ENCODE peak calls at places on chromosome 1, in six cellular contexts. F is uterus, A is IMR-90, S is testis, K is heart right ventricle, B is suprapubic skin. W is an unnamed sample. For H3K4me1, the result is how much of the 10 kb centered on the place peaks cover.

GRCh38 chr1:227787513-227788278 is 27.8 kb upstream of the PRSS38 start:
- DNase-seq in F (peak), A (peak), S (peak), K (peak), B (peak), W (peak)

GRCh38 chr1:6579374-6580118 is at the start of gene ZBTB48:
- DNase-seq in F (peak), A (peak), S (peak), K (peak), B (peak), W (peak)

GRCh38 chr1:47823016-47823843 is 174.0 kb downstream of the TRABD2B start:
- DNase-seq in F (no peak), A (no peak), S (peak), K (no peak), B (no peak), W (no peak)

GRCh38 chr1:12344611-12345299 is 114.9 kb downstream of the VPS13D start:
- DNase-seq in F (no peak), A (no peak), S (peak), K (no peak), B (no peak), W (no peak)

GRCh38 chr1:66773227-66773626 is 21.0 kb downstream of the DYNLT5 start:
- DNase-seq in F (no peak), A (no peak), S (no peak), K (no peak), B (no peak), W (no peak)

GRCh38 chr1:92329356-92330129 is 30.7 kb downstream of the RPAP2 start:
- DNase-seq in F (no peak), A (peak), S (no peak), K (no peak), B (no peak), W (no peak)

GRCh38 chr1:100440075-100440809 is 87.9 kb downstream of the CDC14A start:
- DNase-seq in F (no peak), A (no peak), S (no peak), K (no peak), B (no peak), W (no peak)

GRCh38 chr1:155254714-155255242 is 505 bp downstream of the ENTREP3 start:
- DNase-seq in F (peak), A (no peak), S (no peak), K (peak), B (no peak), W (no peak)

GRCh38 chr1:85850238-85850637 is 142.0 kb upstream of the ZNHIT6 start:
- DNase-seq in F (no peak), A (peak), S (no peak), K (no peak), B (no peak), W (no peak)

GRCh38 chr1:240237305-240237721 is 145.6 kb downstream of the FMN2 start:
- DNase-seq in F (no peak), A (peak), S (no peak), K (no peak), B (no peak), W (no peak)

GRCh38 chr1:225767591-225768540 is 9.8 kb upstream of the SRP9 start:
- DNase-seq in F (peak), A (peak), S (peak), K (peak), B (peak), W (peak)

GRCh38 chr1:225768662-225769426 is 8.8 kb upstream of the SRP9 start:
- DNase-seq in F (no peak), A (no peak), S (no peak), K (no peak), B (peak), W (peak)

GRCh38 chr1:225769687-225770086 is 7.9 kb upstream of the SRP9 start:
- DNase-seq in F (no peak), A (no peak), S (no peak), K (no peak), B (no peak), W (no peak)

GRCh38 chr1:225765982-225766674 is 11.5 kb upstream of the SRP9 start:
- DNase-seq in F (no peak), A (no peak), S (no peak), K (no peak), B (peak), W (no peak)

DNA sequence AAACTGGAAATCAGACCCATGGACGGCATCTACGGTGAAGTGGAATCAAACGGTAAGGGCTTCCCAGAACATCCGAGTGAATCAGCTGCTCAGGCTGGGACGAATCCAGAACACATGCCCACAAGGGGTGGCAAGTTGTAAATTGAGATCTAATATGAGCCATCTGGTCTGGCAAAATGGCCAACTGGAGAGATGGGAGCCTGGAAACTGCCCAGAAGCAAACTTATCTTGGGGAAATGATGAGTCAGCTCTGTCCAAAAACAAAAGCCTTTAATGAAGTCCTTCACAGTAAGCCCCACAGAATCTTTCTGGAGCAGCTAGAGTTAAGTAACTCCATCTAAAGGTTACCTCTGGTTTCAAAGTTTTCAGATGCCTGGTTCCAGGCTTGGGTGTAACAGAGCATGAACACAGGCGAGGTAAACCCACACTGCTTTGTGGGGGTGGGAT is 10.6 kb upstream of the SRP9 start:
- DNase-seq in F (peak), A (peak), S (no peak), K (no peak), B (no peak), W (no peak)
- H3K4me1 ChIP-seq in F (under half), A (under half), S (half or more), K (half or more), B (half or more), W (under half)

GRCh38 chr1:158491372-158491771 is 19.4 kb downstream of the OR10R2 start:
- DNase-seq in F (no peak), A (no peak), S (no peak), K (no peak), B (no peak), W (no peak)

GRCh38 chr1:158496379-158496778 is 24.4 kb downstream of the OR10R2 start:
- DNase-seq in F (no peak), A (no peak), S (no peak), K (no peak), B (no peak), W (no peak)

DNA sequence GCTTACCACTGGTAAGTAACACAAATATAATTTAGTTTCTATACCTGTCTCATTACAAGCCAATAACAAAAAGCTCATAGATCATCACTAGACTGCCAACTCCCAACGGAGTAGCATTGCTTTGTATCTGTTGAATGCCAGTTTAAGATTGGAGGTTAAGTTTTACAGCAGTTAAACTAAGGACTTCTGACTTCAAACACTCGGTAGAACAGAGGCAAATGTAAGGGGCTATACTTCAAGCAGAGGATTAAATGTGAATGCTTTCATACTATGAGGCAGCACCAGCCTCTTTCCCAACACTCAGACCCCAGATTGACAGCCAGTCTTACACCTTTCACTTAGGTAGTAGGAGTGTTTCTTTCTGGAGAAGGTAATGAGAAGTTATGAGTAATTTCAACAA is 22.7 kb downstream of the OR10R2 start:
- DNase-seq in F (no peak), A (no peak), S (no peak), K (no peak), B (no peak), W (no peak)
- H3K4me3 ChIP-seq in F (no peak), A (no peak), S (no peak), K (no peak), B (no peak), W (no peak)

DNA sequence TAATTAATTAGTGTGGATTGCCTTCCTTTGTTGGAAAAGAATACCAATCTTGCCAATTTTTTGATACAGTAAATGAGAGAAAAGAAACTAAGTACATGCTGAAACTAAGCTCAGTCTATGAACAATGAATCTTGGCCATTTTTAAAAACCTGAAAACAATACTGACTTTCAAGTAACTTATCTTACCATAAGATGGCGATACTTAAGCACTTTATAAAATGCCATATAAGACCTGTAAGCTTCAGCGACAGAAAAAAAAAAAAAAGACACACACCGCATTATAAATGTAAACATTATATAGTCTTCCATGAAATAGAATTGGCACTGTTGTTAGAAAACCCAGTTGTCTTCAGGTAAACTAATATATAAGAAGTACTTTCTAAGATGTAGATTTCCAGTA is 3.0 kb downstream of the OLFM3 start:
- DNase-seq in F (no peak), A (no peak), S (no peak), K (no peak), B (no peak), W (no peak)
- TF ChIP-seq CTCF in F (no peak), A (no peak), S (no peak), K (no peak), B (no peak), W (no peak)

DNA sequence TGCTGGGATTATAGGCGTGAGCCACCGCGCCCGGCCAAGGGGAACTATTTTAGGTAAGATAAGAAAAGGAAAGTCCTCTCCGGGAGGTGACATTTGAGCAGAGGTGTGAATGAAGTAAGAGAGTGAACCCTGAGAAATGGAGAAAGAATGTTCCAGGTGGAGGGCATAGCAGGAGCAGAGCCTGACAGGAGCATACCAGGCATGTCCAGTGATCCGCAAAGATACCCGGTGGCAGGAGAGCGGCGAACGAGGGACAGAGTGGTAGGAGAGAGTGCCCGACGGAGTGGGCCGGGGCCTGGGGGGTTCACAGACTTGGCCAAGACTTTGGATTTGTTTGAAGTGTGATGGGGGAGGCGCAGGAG is 7.9 kb upstream of the RPS6KA1 start:
- DNase-seq in F (no peak), A (no peak), S (no peak), K (no peak), B (no peak), W (no peak)
- H3K4me1 ChIP-seq in F (under half), A (under half), S (under half), K (under half), B (under half), W (under half)

DNA sequence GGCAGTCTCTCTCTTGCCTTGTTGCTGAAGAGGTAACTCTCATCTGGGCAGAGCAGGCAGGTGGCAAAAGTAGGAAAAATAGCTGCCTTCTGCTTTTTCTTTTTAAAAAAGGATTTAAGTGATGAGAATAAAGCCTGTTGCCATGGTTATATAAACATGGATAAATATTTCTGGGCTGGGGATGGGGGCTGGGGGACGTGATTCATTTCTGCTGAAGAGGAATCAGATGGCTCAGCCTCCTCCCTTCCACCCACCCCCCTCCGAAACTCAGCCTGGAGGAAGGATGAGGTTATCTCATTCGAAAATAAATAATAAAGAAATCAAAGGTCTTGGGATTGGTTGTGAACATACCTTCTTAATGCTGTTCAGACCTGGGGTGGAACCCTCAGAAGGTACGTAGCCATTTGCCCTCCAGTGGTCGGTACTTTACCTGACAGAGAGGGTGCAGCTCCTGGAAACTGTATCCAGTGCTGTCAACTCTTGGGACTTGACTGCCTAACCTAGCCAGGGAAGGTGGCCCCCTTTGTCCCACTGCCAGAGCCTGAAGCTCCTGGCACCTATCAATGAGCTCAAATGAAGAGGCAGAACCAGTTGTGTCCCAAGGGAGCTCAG is 3.8 kb upstream of the INKA2 start:
- DNase-seq in F (no peak), A (peak), S (no peak), K (no peak), B (no peak), W (no peak)
- H3K4me3 ChIP-seq in F (no peak), A (no peak), S (no peak), K (no peak), B (no peak), W (no peak)

DNA sequence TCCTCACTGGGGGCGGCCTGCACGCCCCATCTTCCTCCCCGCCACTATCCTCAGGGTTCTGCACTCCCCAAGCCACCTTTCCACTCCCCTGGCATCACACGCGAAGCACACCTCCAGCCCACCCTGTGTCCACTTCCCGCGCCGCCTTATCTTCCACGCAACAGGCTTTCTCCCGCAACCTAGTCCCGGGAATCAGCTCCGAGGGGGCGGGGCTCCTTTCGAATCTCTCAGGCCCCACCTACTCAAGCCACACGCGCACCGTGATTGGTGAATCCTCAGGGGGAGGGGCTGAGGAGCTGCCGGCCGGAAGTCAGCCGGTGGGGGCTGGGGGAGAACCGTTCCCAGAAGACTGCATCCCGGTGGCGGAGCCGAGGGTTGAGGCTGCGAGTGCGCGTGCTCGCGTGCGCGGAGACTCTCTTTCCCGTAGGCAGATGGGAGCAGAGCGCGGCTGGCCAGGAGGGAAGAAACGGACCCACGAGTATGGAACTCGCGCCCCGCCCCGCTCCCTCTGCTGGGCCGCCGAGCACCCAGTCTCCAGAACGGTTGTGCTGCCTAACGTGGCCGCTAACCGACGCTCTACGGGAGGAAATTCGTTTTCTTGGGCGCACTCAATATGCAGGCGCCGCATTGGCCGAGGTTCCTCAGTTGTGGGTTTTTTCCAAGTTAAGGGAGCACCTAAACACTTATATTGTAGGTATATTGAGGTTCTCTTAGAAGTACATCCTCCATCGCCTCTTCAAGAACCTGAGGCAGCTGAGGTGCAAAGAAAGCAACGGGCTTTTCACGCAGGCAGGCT is at the start of gene PSRC1:
- DNase-seq in F (peak), A (peak), S (peak), K (peak), B (peak), W (peak)
- TF ChIP-seq CTCF in F (peak), A (peak), S (peak), K (peak), B (peak), W (peak)

DNA sequence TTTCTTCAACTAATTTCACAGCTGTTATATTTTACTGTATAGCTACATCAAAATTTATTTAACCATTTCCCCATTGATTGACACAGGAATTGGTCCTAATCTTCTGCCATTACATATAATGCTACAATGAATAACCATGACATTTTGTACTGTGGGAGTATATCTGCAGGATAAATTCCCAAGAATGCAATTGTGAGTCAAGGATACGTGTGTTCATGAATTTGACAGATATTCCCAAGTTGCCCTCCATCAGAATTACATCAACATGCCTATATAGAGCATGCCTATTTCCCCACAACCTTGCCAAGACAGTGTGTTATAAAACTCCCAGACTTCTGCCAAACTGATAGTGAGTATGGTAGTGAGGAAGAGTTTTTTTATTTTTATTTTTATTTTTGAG is 2.7 kb upstream of the TIE1 start:
- DNase-seq in F (no peak), A (no peak), S (no peak), K (no peak), B (no peak), W (no peak)
- H3K4me1 ChIP-seq in F (under half), A (under half), S (under half), K (under half), B (under half), W (under half)

GRCh38 chr1:203480084-203480483 is 4.5 kb downstream of the PRELP start:
- DNase-seq in F (no peak), A (peak), S (no peak), K (no peak), B (no peak), W (no peak)

GRCh38 chr1:203479646-203480045 is 4.0 kb downstream of the PRELP start:
- DNase-seq in F (no peak), A (peak), S (no peak), K (no peak), B (no peak), W (no peak)

GRCh38 chr1:203478986-203479385 is 3.4 kb downstream of the PRELP start:
- DNase-seq in F (no peak), A (no peak), S (no peak), K (no peak), B (no peak), W (no peak)

GRCh38 chr1:203481186-203481585 is 5.6 kb downstream of the PRELP start:
- DNase-seq in F (no peak), A (no peak), S (no peak), K (no peak), B (no peak), W (no peak)

DNA sequence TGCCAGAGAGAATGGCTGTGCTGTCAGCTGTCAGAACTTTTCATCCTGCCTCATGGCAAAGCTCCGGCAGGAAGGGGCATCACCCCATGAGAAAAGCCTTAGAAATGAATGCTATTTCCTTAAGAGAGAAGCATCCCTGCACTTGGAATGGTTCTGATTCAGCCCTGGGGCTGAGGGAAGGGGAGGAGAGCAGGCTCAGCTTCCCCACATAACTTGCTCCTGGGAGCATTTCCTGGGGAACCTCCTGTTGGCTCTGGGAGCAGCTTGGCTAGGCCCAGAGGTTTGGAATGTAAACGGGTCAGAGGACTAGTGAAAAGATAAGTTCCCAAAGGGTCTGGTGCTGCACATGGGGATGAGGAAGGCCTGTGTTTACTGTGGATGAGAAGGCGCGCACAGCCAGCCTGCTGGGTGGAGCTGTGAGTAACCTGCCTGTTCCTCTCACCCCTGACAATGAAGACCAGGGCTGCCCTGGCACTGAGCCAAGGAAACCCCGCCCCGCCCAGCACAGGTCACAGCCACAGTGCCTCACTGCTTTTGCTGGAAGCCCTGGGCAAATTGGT is 5.0 kb downstream of the PRELP start:
- DNase-seq in F (peak), A (peak), S (peak), K (peak), B (no peak), W (peak)
- H3K4me3 ChIP-seq in F (peak), A (no peak), S (no peak), K (peak), B (peak), W (no peak)

GRCh38 chr1:54336121-54336520 is 70.1 kb downstream of the SSBP3 start:
- DNase-seq in F (no peak), A (no peak), S (no peak), K (no peak), B (no peak), W (no peak)
- TF ChIP-seq CTCF in F (no peak), A (no peak), S (no peak), K (no peak), B (no peak), W (no peak)